ENCODE peak calls at places on chromosomes 11 and 22, in ten cellular contexts. One of them, this sample, is unnamed.

GRCh38 chr11:29373725-29374124 is 643.1 kb downstream of the KCNA4 start:
- DNase-seq in lower leg skin: no peak
- DNase-seq in dorsolateral prefrontal cortex: no peak
- DNase-seq in HFF-Myc: no peak
- DNase-seq in suprapubic skin: no peak
- DNase-seq in hepatocyte: no peak
- DNase-seq in psoas muscle: no peak
- DNase-seq in WTC11: no peak
- DNase-seq in lung: no peak
- DNase-seq in A549: no peak
- DNase-seq in this sample: no peak

GRCh38 chr22:19166421-19166820 is 12.1 kb downstream of the SLC25A1 start:
- DNase-seq in hepatocyte: no peak
- DNase-seq in lower leg skin: no peak
- DNase-seq in psoas muscle: no peak
- DNase-seq in HFF-Myc: no peak
- DNase-seq in suprapubic skin: no peak
- DNase-seq in A549: no peak
- DNase-seq in dorsolateral prefrontal cortex: no peak
- DNase-seq in WTC11: no peak
- DNase-seq in lung: no peak
- DNase-seq in this sample: no peak

GRCh38 chr11:58968251-58968711 is 29.0 kb downstream of the GLYATL1 start:
- DNase-seq in WTC11: no peak
- DNase-seq in dorsolateral prefrontal cortex: peak
- DNase-seq in psoas muscle: no peak
- DNase-seq in A549: no peak
- DNase-seq in HFF-Myc: no peak
- DNase-seq in lower leg skin: no peak
- DNase-seq in hepatocyte: peak
- DNase-seq in lung: no peak
- DNase-seq in suprapubic skin: no peak
- DNase-seq in this sample: no peak

GRCh38 chr11:20688761-20689160 is 19.4 kb downstream of the NELL1 start:
- DNase-seq in lower leg skin: no peak
- DNase-seq in lung: no peak
- DNase-seq in WTC11: no peak
- DNase-seq in dorsolateral prefrontal cortex: no peak
- DNase-seq in HFF-Myc: no peak
- DNase-seq in suprapubic skin: no peak
- DNase-seq in hepatocyte: no peak
- DNase-seq in A549: no peak
- DNase-seq in psoas muscle: no peak
- DNase-seq in this sample: no peak

GRCh38 chr11:88618716-88619462 is 281.4 kb upstream of the CTSC start:
- DNase-seq in HFF-Myc: no peak
- DNase-seq in A549: no peak
- DNase-seq in dorsolateral prefrontal cortex: no peak
- DNase-seq in lung: no peak
- DNase-seq in suprapubic skin: no peak
- DNase-seq in hepatocyte: no peak
- DNase-seq in WTC11: no peak
- DNase-seq in lower leg skin: no peak
- DNase-seq in psoas muscle: no peak
- DNase-seq in this sample: no peak

GRCh38 chr11:73257342-73258103 is 14.6 kb upstream of the P2RY6 start:
- DNase-seq in dorsolateral prefrontal cortex: no peak
- DNase-seq in psoas muscle: peak
- DNase-seq in WTC11: no peak
- DNase-seq in hepatocyte: no peak
- DNase-seq in suprapubic skin: peak
- DNase-seq in lower leg skin: peak
- DNase-seq in lung: peak
- DNase-seq in HFF-Myc: peak
- DNase-seq in A549: peak
- DNase-seq in this sample: peak

GRCh38 chr22:43467171-43467570 is 55.4 kb downstream of the MPPED1 start:
- DNase-seq in A549: no peak
- DNase-seq in WTC11: no peak
- DNase-seq in suprapubic skin: no peak
- DNase-seq in psoas muscle: no peak
- DNase-seq in lower leg skin: no peak
- DNase-seq in hepatocyte: no peak
- DNase-seq in dorsolateral prefrontal cortex: peak
- DNase-seq in lung: no peak
- DNase-seq in HFF-Myc: no peak
- DNase-seq in this sample: no peak

GRCh38 chr11:129842138-129842537 is 26.5 kb downstream of the TMEM45B start:
- DNase-seq in WTC11: no peak
- DNase-seq in lower leg skin: no peak
- DNase-seq in lung: no peak
- DNase-seq in psoas muscle: no peak
- DNase-seq in HFF-Myc: no peak
- DNase-seq in A549: no peak
- DNase-seq in suprapubic skin: no peak
- DNase-seq in dorsolateral prefrontal cortex: no peak
- DNase-seq in hepatocyte: no peak
- DNase-seq in this sample: no peak

GRCh38 chr11:96052921-96053631 is 129.2 kb upstream of the MTMR2 start:
- DNase-seq in HFF-Myc: no peak
- DNase-seq in suprapubic skin: no peak
- DNase-seq in A549: no peak
- DNase-seq in lung: no peak
- DNase-seq in psoas muscle: no peak
- DNase-seq in hepatocyte: no peak
- DNase-seq in lower leg skin: no peak
- DNase-seq in WTC11: no peak
- DNase-seq in dorsolateral prefrontal cortex: no peak
- DNase-seq in this sample: no peak

GRCh38 chr11:63668396-63668795 is 2.8 kb downstream of the ATL3 start:
- DNase-seq in psoas muscle: no peak
- DNase-seq in suprapubic skin: no peak
- DNase-seq in lower leg skin: no peak
- DNase-seq in dorsolateral prefrontal cortex: no peak
- DNase-seq in HFF-Myc: no peak
- DNase-seq in lung: no peak
- DNase-seq in hepatocyte: no peak
- DNase-seq in WTC11: no peak
- DNase-seq in A549: no peak
- DNase-seq in this sample: no peak

GRCh38 chr22:45317551-45318167 is 7.9 kb downstream of the FAM118A start:
- DNase-seq in suprapubic skin: no peak
- DNase-seq in A549: peak
- DNase-seq in lower leg skin: peak
- DNase-seq in dorsolateral prefrontal cortex: peak
- DNase-seq in psoas muscle: peak
- DNase-seq in lung: no peak
- DNase-seq in hepatocyte: peak
- DNase-seq in WTC11: peak
- DNase-seq in HFF-Myc: no peak
- DNase-seq in this sample: peak

GRCh38 chr11:11786771-11787170 is 55.0 kb upstream of the USP47 start:
- DNase-seq in suprapubic skin: no peak
- DNase-seq in hepatocyte: peak
- DNase-seq in HFF-Myc: no peak
- DNase-seq in dorsolateral prefrontal cortex: no peak
- DNase-seq in lung: no peak
- DNase-seq in A549: peak
- DNase-seq in WTC11: no peak
- DNase-seq in lower leg skin: no peak
- DNase-seq in psoas muscle: no peak
- DNase-seq in this sample: peak

GRCh38 chr11:283405-284080 is 5.3 kb downstream of the NLRP6 start:
- DNase-seq in psoas muscle: no peak
- DNase-seq in hepatocyte: no peak
- DNase-seq in lung: no peak
- DNase-seq in A549: no peak
- DNase-seq in dorsolateral prefrontal cortex: no peak
- DNase-seq in suprapubic skin: peak
- DNase-seq in WTC11: no peak
- DNase-seq in HFF-Myc: no peak
- DNase-seq in lower leg skin: peak
- DNase-seq in this sample: no peak

GRCh38 chr11:12430351-12430750 is 53.0 kb downstream of the PARVA start:
- DNase-seq in HFF-Myc: no peak
- DNase-seq in suprapubic skin: no peak
- DNase-seq in WTC11: no peak
- DNase-seq in dorsolateral prefrontal cortex: no peak
- DNase-seq in lower leg skin: no peak
- DNase-seq in psoas muscle: no peak
- DNase-seq in A549: no peak
- DNase-seq in lung: no peak
- DNase-seq in hepatocyte: no peak
- DNase-seq in this sample: no peak

GRCh38 chr11:72220696-72221363 is 3.7 kb upstream of the INPPL1 start:
- DNase-seq in suprapubic skin: no peak
- DNase-seq in lower leg skin: peak
- DNase-seq in psoas muscle: no peak
- DNase-seq in WTC11: no peak
- DNase-seq in hepatocyte: no peak
- DNase-seq in A549: no peak
- DNase-seq in HFF-Myc: no peak
- DNase-seq in dorsolateral prefrontal cortex: no peak
- DNase-seq in lung: peak
- DNase-seq in this sample: no peak

GRCh38 chr22:40313007-40313406 is 33.3 kb upstream of the ADSL start:
- DNase-seq in hepatocyte: no peak
- DNase-seq in lung: no peak
- DNase-seq in A549: no peak
- DNase-seq in dorsolateral prefrontal cortex: no peak
- DNase-seq in WTC11: no peak
- DNase-seq in psoas muscle: no peak
- DNase-seq in lower leg skin: no peak
- DNase-seq in HFF-Myc: no peak
- DNase-seq in suprapubic skin: no peak
- DNase-seq in this sample: no peak

GRCh38 chr11:64848779-64849599 is 4.5 kb upstream of the CDC42BPG start:
- DNase-seq in hepatocyte: peak
- DNase-seq in lower leg skin: no peak
- DNase-seq in suprapubic skin: no peak
- DNase-seq in WTC11: peak
- DNase-seq in lung: no peak
- DNase-seq in psoas muscle: no peak
- DNase-seq in A549: no peak
- DNase-seq in HFF-Myc: no peak
- DNase-seq in dorsolateral prefrontal cortex: no peak
- DNase-seq in this sample: no peak

GRCh38 chr22:19728836-19729235 is 5.5 kb downstream of the GP1BB start:
- DNase-seq in WTC11: no peak
- DNase-seq in psoas muscle: no peak
- DNase-seq in HFF-Myc: no peak
- DNase-seq in A549: no peak
- DNase-seq in suprapubic skin: no peak
- DNase-seq in lower leg skin: no peak
- DNase-seq in hepatocyte: no peak
- DNase-seq in lung: no peak
- DNase-seq in dorsolateral prefrontal cortex: no peak
- DNase-seq in this sample: no peak

GRCh38 chr22:22558972-22559603 is at the start of gene PRAME:
- DNase-seq in lower leg skin: no peak
- DNase-seq in dorsolateral prefrontal cortex: peak
- DNase-seq in lung: peak
- DNase-seq in WTC11: peak
- DNase-seq in suprapubic skin: no peak
- DNase-seq in psoas muscle: peak
- DNase-seq in hepatocyte: peak
- DNase-seq in A549: peak
- DNase-seq in HFF-Myc: no peak
- DNase-seq in this sample: no peak
- TF ChIP-seq CTCF in lower leg skin: no peak
- TF ChIP-seq CTCF in dorsolateral prefrontal cortex: peak
- TF ChIP-seq CTCF in lung: peak
- TF ChIP-seq CTCF in WTC11: peak
- TF ChIP-seq CTCF in suprapubic skin: no peak
- TF ChIP-seq CTCF in psoas muscle: no peak
- TF ChIP-seq CTCF in hepatocyte: peak
- TF ChIP-seq CTCF in A549: peak
- TF ChIP-seq CTCF in HFF-Myc: peak
- TF ChIP-seq CTCF in this sample: peak

DNA sequence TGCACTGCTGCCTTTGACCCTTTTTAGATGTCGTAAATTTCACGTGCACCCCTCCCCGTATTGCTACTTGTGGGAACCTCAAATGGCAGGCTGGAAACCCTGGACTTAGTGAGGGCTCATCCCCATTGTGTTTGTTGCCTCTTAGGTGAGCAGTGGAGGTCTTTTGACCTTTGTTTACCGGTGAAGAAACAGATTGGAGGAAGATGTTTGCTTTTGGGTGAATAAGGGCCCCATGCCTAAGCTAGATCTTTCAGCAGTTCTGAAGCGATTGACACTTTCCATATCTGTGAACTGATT is 782 bp downstream of the SMARCB1 start:
- DNase-seq in A549: peak
- DNase-seq in dorsolateral prefrontal cortex: no peak
- DNase-seq in lung: no peak
- DNase-seq in WTC11: no peak
- DNase-seq in hepatocyte: no peak
- DNase-seq in psoas muscle: no peak
- DNase-seq in suprapubic skin: no peak
- DNase-seq in HFF-Myc: no peak
- DNase-seq in lower leg skin: no peak
- DNase-seq in this sample: no peak
- TF ChIP-seq CTCF in A549: no peak
- TF ChIP-seq CTCF in dorsolateral prefrontal cortex: no peak
- TF ChIP-seq CTCF in lung: no peak
- TF ChIP-seq CTCF in WTC11: no peak
- TF ChIP-seq CTCF in hepatocyte: no peak
- TF ChIP-seq CTCF in psoas muscle: no peak
- TF ChIP-seq CTCF in suprapubic skin: no peak
- TF ChIP-seq CTCF in HFF-Myc: no peak
- TF ChIP-seq CTCF in lower leg skin: no peak
- TF ChIP-seq CTCF in this sample: no peak

GRCh38 chr11:67576742-67577475 is 6.7 kb upstream of the GSTP1 start:
- DNase-seq in HFF-Myc: no peak
- DNase-seq in suprapubic skin: no peak
- DNase-seq in A549: no peak
- DNase-seq in hepatocyte: no peak
- DNase-seq in lung: no peak
- DNase-seq in lower leg skin: no peak
- DNase-seq in psoas muscle: no peak
- DNase-seq in WTC11: peak
- DNase-seq in dorsolateral prefrontal cortex: no peak
- DNase-seq in this sample: no peak
- TF ChIP-seq CTCF in HFF-Myc: no peak
- TF ChIP-seq CTCF in suprapubic skin: no peak
- TF ChIP-seq CTCF in A549: no peak
- TF ChIP-seq CTCF in hepatocyte: no peak
- TF ChIP-seq CTCF in lung: no peak
- TF ChIP-seq CTCF in lower leg skin: no peak
- TF ChIP-seq CTCF in psoas muscle: no peak
- TF ChIP-seq CTCF in WTC11: no peak
- TF ChIP-seq CTCF in dorsolateral prefrontal cortex: no peak
- TF ChIP-seq CTCF in this sample: no peak

DNA sequence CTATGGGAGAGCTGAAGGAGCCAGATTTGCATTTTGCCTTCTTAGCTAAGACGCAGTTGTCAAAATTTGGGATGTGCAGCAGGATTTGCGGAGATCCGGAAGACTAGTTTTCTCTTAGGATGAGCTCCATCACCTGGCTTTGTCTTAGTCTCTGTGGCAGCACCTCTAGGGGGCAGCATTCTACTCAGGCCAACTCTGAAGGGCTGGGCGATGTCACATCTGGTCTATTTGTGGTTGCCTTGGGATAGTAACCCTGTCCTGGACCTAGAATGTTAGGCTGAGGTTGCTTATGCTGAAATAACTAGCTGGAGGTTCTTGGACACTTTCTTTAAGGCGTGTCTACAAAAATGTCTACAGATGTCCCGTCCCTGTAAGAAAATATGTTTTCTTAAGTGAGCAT is 116.2 kb downstream of the FAT3 start:
- DNase-seq in suprapubic skin: no peak
- DNase-seq in hepatocyte: peak
- DNase-seq in WTC11: peak
- DNase-seq in psoas muscle: no peak
- DNase-seq in A549: peak
- DNase-seq in dorsolateral prefrontal cortex: no peak
- DNase-seq in lower leg skin: no peak
- DNase-seq in lung: no peak
- DNase-seq in HFF-Myc: peak
- DNase-seq in this sample: no peak
- TF ChIP-seq CTCF in suprapubic skin: no peak
- TF ChIP-seq CTCF in hepatocyte: peak
- TF ChIP-seq CTCF in WTC11: peak
- TF ChIP-seq CTCF in psoas muscle: no peak
- TF ChIP-seq CTCF in A549: peak
- TF ChIP-seq CTCF in dorsolateral prefrontal cortex: no peak
- TF ChIP-seq CTCF in lower leg skin: no peak
- TF ChIP-seq CTCF in lung: no peak
- TF ChIP-seq CTCF in HFF-Myc: peak
- TF ChIP-seq CTCF in this sample: peak